ENCODE peak calls at places on chromosomes 16 and 17, in ten cellular contexts. One of them, this sample, is unnamed.

GRCh38 chr17:52709724-52710123 is 551.2 kb upstream of the CA10 start:
- DNase-seq in colonic mucosa: no peak
- DNase-seq in NCI-H1092: no peak
- DNase-seq in stimulated activated naive CD8-positive, alpha-beta T cell treated with anti-CD3 and anti-CD28 coated beads, Interleukin-15, Interleukin-2, amounts not matched to agents 100 U/mL and 50 U/mL, for 24 hours: no peak
- DNase-seq in HFF-Myc: no peak
- DNase-seq in activated CD4-positive, alpha-beta T cell treated with anti-CD3 and anti-CD28 coated beads for 24 hours: no peak
- DNase-seq in right atrium auricular region: no peak
- DNase-seq in progenitor cell of endocrine pancreas: no peak
- DNase-seq in ELR: no peak
- DNase-seq in renal cortical epithelial cell: no peak
- DNase-seq in this sample: no peak

GRCh38 chr17:57677858-57678257 is 67.2 kb downstream of the CCDC182 start:
- DNase-seq in NCI-H1092: no peak
- DNase-seq in ELR: no peak
- DNase-seq in activated CD4-positive, alpha-beta T cell treated with anti-CD3 and anti-CD28 coated beads for 24 hours: no peak
- DNase-seq in right atrium auricular region: peak
- DNase-seq in HFF-Myc: no peak
- DNase-seq in colonic mucosa: peak
- DNase-seq in progenitor cell of endocrine pancreas: no peak
- DNase-seq in stimulated activated naive CD8-positive, alpha-beta T cell treated with anti-CD3 and anti-CD28 coated beads, Interleukin-15, Interleukin-2, amounts not matched to agents 100 U/mL and 50 U/mL, for 24 hours: no peak
- DNase-seq in renal cortical epithelial cell: no peak
- DNase-seq in this sample: no peak

GRCh38 chr17:64329571-64329970 is 61.1 kb downstream of the PECAM1 start:
- DNase-seq in renal cortical epithelial cell: no peak
- DNase-seq in stimulated activated naive CD8-positive, alpha-beta T cell treated with anti-CD3 and anti-CD28 coated beads, Interleukin-15, Interleukin-2, amounts not matched to agents 100 U/mL and 50 U/mL, for 24 hours: no peak
- DNase-seq in progenitor cell of endocrine pancreas: no peak
- DNase-seq in right atrium auricular region: no peak
- DNase-seq in ELR: no peak
- DNase-seq in HFF-Myc: no peak
- DNase-seq in activated CD4-positive, alpha-beta T cell treated with anti-CD3 and anti-CD28 coated beads for 24 hours: no peak
- DNase-seq in colonic mucosa: no peak
- DNase-seq in NCI-H1092: no peak
- DNase-seq in this sample: no peak

GRCh38 chr16:72536673-72537435 is 364.9 kb upstream of the PMFBP1 start:
- DNase-seq in renal cortical epithelial cell: no peak
- DNase-seq in ELR: peak
- DNase-seq in stimulated activated naive CD8-positive, alpha-beta T cell treated with anti-CD3 and anti-CD28 coated beads, Interleukin-15, Interleukin-2, amounts not matched to agents 100 U/mL and 50 U/mL, for 24 hours: no peak
- DNase-seq in HFF-Myc: peak
- DNase-seq in colonic mucosa: no peak
- DNase-seq in NCI-H1092: no peak
- DNase-seq in progenitor cell of endocrine pancreas: no peak
- DNase-seq in activated CD4-positive, alpha-beta T cell treated with anti-CD3 and anti-CD28 coated beads for 24 hours: no peak
- DNase-seq in right atrium auricular region: no peak
- DNase-seq in this sample: no peak

GRCh38 chr16:83348991-83349390 is 458.8 kb upstream of the HSBP1 start:
- DNase-seq in activated CD4-positive, alpha-beta T cell treated with anti-CD3 and anti-CD28 coated beads for 24 hours: no peak
- DNase-seq in stimulated activated naive CD8-positive, alpha-beta T cell treated with anti-CD3 and anti-CD28 coated beads, Interleukin-15, Interleukin-2, amounts not matched to agents 100 U/mL and 50 U/mL, for 24 hours: no peak
- DNase-seq in ELR: peak
- DNase-seq in NCI-H1092: no peak
- DNase-seq in renal cortical epithelial cell: peak
- DNase-seq in colonic mucosa: no peak
- DNase-seq in progenitor cell of endocrine pancreas: no peak
- DNase-seq in HFF-Myc: no peak
- DNase-seq in right atrium auricular region: no peak
- DNase-seq in this sample: no peak

GRCh38 chr17:57422574-57423164 is 166.3 kb downstream of the MSI2 start:
- DNase-seq in NCI-H1092: no peak
- DNase-seq in activated CD4-positive, alpha-beta T cell treated with anti-CD3 and anti-CD28 coated beads for 24 hours: no peak
- DNase-seq in right atrium auricular region: no peak
- DNase-seq in colonic mucosa: no peak
- DNase-seq in progenitor cell of endocrine pancreas: no peak
- DNase-seq in HFF-Myc: no peak
- DNase-seq in ELR: peak
- DNase-seq in renal cortical epithelial cell: no peak
- DNase-seq in stimulated activated naive CD8-positive, alpha-beta T cell treated with anti-CD3 and anti-CD28 coated beads, Interleukin-15, Interleukin-2, amounts not matched to agents 100 U/mL and 50 U/mL, for 24 hours: peak
- DNase-seq in this sample: no peak

GRCh38 chr17:33732116-33732515 is 439.0 kb upstream of the ASIC2 start:
- DNase-seq in stimulated activated naive CD8-positive, alpha-beta T cell treated with anti-CD3 and anti-CD28 coated beads, Interleukin-15, Interleukin-2, amounts not matched to agents 100 U/mL and 50 U/mL, for 24 hours: no peak
- DNase-seq in ELR: peak
- DNase-seq in progenitor cell of endocrine pancreas: no peak
- DNase-seq in right atrium auricular region: no peak
- DNase-seq in NCI-H1092: no peak
- DNase-seq in renal cortical epithelial cell: no peak
- DNase-seq in activated CD4-positive, alpha-beta T cell treated with anti-CD3 and anti-CD28 coated beads for 24 hours: no peak
- DNase-seq in HFF-Myc: no peak
- DNase-seq in colonic mucosa: no peak
- DNase-seq in this sample: no peak

GRCh38 chr17:36124879-36125824 is 21.5 kb downstream of the CCL4 start:
- DNase-seq in right atrium auricular region: no peak
- DNase-seq in renal cortical epithelial cell: no peak
- DNase-seq in HFF-Myc: no peak
- DNase-seq in activated CD4-positive, alpha-beta T cell treated with anti-CD3 and anti-CD28 coated beads for 24 hours: no peak
- DNase-seq in stimulated activated naive CD8-positive, alpha-beta T cell treated with anti-CD3 and anti-CD28 coated beads, Interleukin-15, Interleukin-2, amounts not matched to agents 100 U/mL and 50 U/mL, for 24 hours: no peak
- DNase-seq in NCI-H1092: no peak
- DNase-seq in colonic mucosa: no peak
- DNase-seq in ELR: no peak
- DNase-seq in progenitor cell of endocrine pancreas: no peak
- DNase-seq in this sample: no peak

GRCh38 chr16:71894229-71894920 is 956 bp upstream of the IST1 start:
- DNase-seq in right atrium auricular region: peak
- DNase-seq in ELR: peak
- DNase-seq in HFF-Myc: peak
- DNase-seq in activated CD4-positive, alpha-beta T cell treated with anti-CD3 and anti-CD28 coated beads for 24 hours: no peak
- DNase-seq in renal cortical epithelial cell: peak
- DNase-seq in NCI-H1092: peak
- DNase-seq in progenitor cell of endocrine pancreas: no peak
- DNase-seq in colonic mucosa: peak
- DNase-seq in stimulated activated naive CD8-positive, alpha-beta T cell treated with anti-CD3 and anti-CD28 coated beads, Interleukin-15, Interleukin-2, amounts not matched to agents 100 U/mL and 50 U/mL, for 24 hours: peak
- DNase-seq in this sample: peak

GRCh38 chr16:66478733-66479511 is 51.8 kb downstream of the BEAN1 start:
- DNase-seq in HFF-Myc: peak
- DNase-seq in renal cortical epithelial cell: peak
- DNase-seq in activated CD4-positive, alpha-beta T cell treated with anti-CD3 and anti-CD28 coated beads for 24 hours: peak
- DNase-seq in progenitor cell of endocrine pancreas: no peak
- DNase-seq in NCI-H1092: no peak
- DNase-seq in colonic mucosa: peak
- DNase-seq in ELR: peak
- DNase-seq in stimulated activated naive CD8-positive, alpha-beta T cell treated with anti-CD3 and anti-CD28 coated beads, Interleukin-15, Interleukin-2, amounts not matched to agents 100 U/mL and 50 U/mL, for 24 hours: peak
- DNase-seq in right atrium auricular region: peak
- DNase-seq in this sample: peak

GRCh38 chr16:8905168-8905762 is 23.1 kb downstream of the LITAFD start:
- DNase-seq in NCI-H1092: no peak
- DNase-seq in HFF-Myc: no peak
- DNase-seq in activated CD4-positive, alpha-beta T cell treated with anti-CD3 and anti-CD28 coated beads for 24 hours: no peak
- DNase-seq in ELR: peak
- DNase-seq in progenitor cell of endocrine pancreas: no peak
- DNase-seq in stimulated activated naive CD8-positive, alpha-beta T cell treated with anti-CD3 and anti-CD28 coated beads, Interleukin-15, Interleukin-2, amounts not matched to agents 100 U/mL and 50 U/mL, for 24 hours: no peak
- DNase-seq in colonic mucosa: no peak
- DNase-seq in right atrium auricular region: no peak
- DNase-seq in renal cortical epithelial cell: peak
- DNase-seq in this sample: no peak

GRCh38 chr17:80791758-80792284 is 199.8 kb upstream of the CHMP6 start:
- DNase-seq in right atrium auricular region: peak
- DNase-seq in ELR: peak
- DNase-seq in NCI-H1092: no peak
- DNase-seq in HFF-Myc: peak
- DNase-seq in renal cortical epithelial cell: peak
- DNase-seq in activated CD4-positive, alpha-beta T cell treated with anti-CD3 and anti-CD28 coated beads for 24 hours: no peak
- DNase-seq in stimulated activated naive CD8-positive, alpha-beta T cell treated with anti-CD3 and anti-CD28 coated beads, Interleukin-15, Interleukin-2, amounts not matched to agents 100 U/mL and 50 U/mL, for 24 hours: peak
- DNase-seq in progenitor cell of endocrine pancreas: no peak
- DNase-seq in colonic mucosa: peak
- DNase-seq in this sample: peak

GRCh38 chr17:75854111-75854748 is 905 bp downstream of the WBP2 start:
- DNase-seq in stimulated activated naive CD8-positive, alpha-beta T cell treated with anti-CD3 and anti-CD28 coated beads, Interleukin-15, Interleukin-2, amounts not matched to agents 100 U/mL and 50 U/mL, for 24 hours: no peak
- DNase-seq in ELR: peak
- DNase-seq in colonic mucosa: no peak
- DNase-seq in activated CD4-positive, alpha-beta T cell treated with anti-CD3 and anti-CD28 coated beads for 24 hours: no peak
- DNase-seq in renal cortical epithelial cell: peak
- DNase-seq in NCI-H1092: no peak
- DNase-seq in progenitor cell of endocrine pancreas: no peak
- DNase-seq in HFF-Myc: no peak
- DNase-seq in right atrium auricular region: no peak
- DNase-seq in this sample: no peak

GRCh38 chr16:20181386-20181785 is 107.7 kb upstream of the GPR139 start:
- DNase-seq in colonic mucosa: no peak
- DNase-seq in ELR: no peak
- DNase-seq in renal cortical epithelial cell: peak
- DNase-seq in stimulated activated naive CD8-positive, alpha-beta T cell treated with anti-CD3 and anti-CD28 coated beads, Interleukin-15, Interleukin-2, amounts not matched to agents 100 U/mL and 50 U/mL, for 24 hours: no peak
- DNase-seq in right atrium auricular region: no peak
- DNase-seq in activated CD4-positive, alpha-beta T cell treated with anti-CD3 and anti-CD28 coated beads for 24 hours: no peak
- DNase-seq in progenitor cell of endocrine pancreas: no peak
- DNase-seq in NCI-H1092: peak
- DNase-seq in HFF-Myc: no peak
- DNase-seq in this sample: no peak

GRCh38 chr16:89171216-89172170 is at the start of gene CDH15:
- DNase-seq in HFF-Myc: peak
- DNase-seq in NCI-H1092: peak
- DNase-seq in progenitor cell of endocrine pancreas: peak
- DNase-seq in ELR: peak
- DNase-seq in activated CD4-positive, alpha-beta T cell treated with anti-CD3 and anti-CD28 coated beads for 24 hours: peak
- DNase-seq in stimulated activated naive CD8-positive, alpha-beta T cell treated with anti-CD3 and anti-CD28 coated beads, Interleukin-15, Interleukin-2, amounts not matched to agents 100 U/mL and 50 U/mL, for 24 hours: peak
- DNase-seq in colonic mucosa: peak
- DNase-seq in right atrium auricular region: peak
- DNase-seq in renal cortical epithelial cell: peak
- DNase-seq in this sample: peak

GRCh38 chr16:29198731-29199521 is 207.6 kb downstream of the NPIPB11 start:
- DNase-seq in right atrium auricular region: peak
- DNase-seq in activated CD4-positive, alpha-beta T cell treated with anti-CD3 and anti-CD28 coated beads for 24 hours: no peak
- DNase-seq in progenitor cell of endocrine pancreas: no peak
- DNase-seq in NCI-H1092: no peak
- DNase-seq in stimulated activated naive CD8-positive, alpha-beta T cell treated with anti-CD3 and anti-CD28 coated beads, Interleukin-15, Interleukin-2, amounts not matched to agents 100 U/mL and 50 U/mL, for 24 hours: no peak
- DNase-seq in ELR: no peak
- DNase-seq in renal cortical epithelial cell: no peak
- DNase-seq in colonic mucosa: no peak
- DNase-seq in HFF-Myc: no peak
- DNase-seq in this sample: no peak

GRCh38 chr17:64773836-64774761 is 112.0 kb upstream of the SMURF2 start:
- DNase-seq in stimulated activated naive CD8-positive, alpha-beta T cell treated with anti-CD3 and anti-CD28 coated beads, Interleukin-15, Interleukin-2, amounts not matched to agents 100 U/mL and 50 U/mL, for 24 hours: no peak
- DNase-seq in ELR: peak
- DNase-seq in progenitor cell of endocrine pancreas: peak
- DNase-seq in NCI-H1092: no peak
- DNase-seq in activated CD4-positive, alpha-beta T cell treated with anti-CD3 and anti-CD28 coated beads for 24 hours: no peak
- DNase-seq in HFF-Myc: peak
- DNase-seq in right atrium auricular region: peak
- DNase-seq in renal cortical epithelial cell: peak
- DNase-seq in colonic mucosa: peak
- DNase-seq in this sample: peak

GRCh38 chr17:68963958-68964357 is 8.8 kb upstream of the ABCA8 start:
- DNase-seq in ELR: peak
- DNase-seq in renal cortical epithelial cell: no peak
- DNase-seq in NCI-H1092: no peak
- DNase-seq in colonic mucosa: no peak
- DNase-seq in progenitor cell of endocrine pancreas: no peak
- DNase-seq in HFF-Myc: no peak
- DNase-seq in stimulated activated naive CD8-positive, alpha-beta T cell treated with anti-CD3 and anti-CD28 coated beads, Interleukin-15, Interleukin-2, amounts not matched to agents 100 U/mL and 50 U/mL, for 24 hours: no peak
- DNase-seq in right atrium auricular region: peak
- DNase-seq in activated CD4-positive, alpha-beta T cell treated with anti-CD3 and anti-CD28 coated beads for 24 hours: no peak
- DNase-seq in this sample: no peak

GRCh38 chr17:17028059-17028877 is 14.0 kb upstream of the MPRIP start:
- DNase-seq in HFF-Myc: no peak
- DNase-seq in progenitor cell of endocrine pancreas: peak
- DNase-seq in colonic mucosa: peak
- DNase-seq in stimulated activated naive CD8-positive, alpha-beta T cell treated with anti-CD3 and anti-CD28 coated beads, Interleukin-15, Interleukin-2, amounts not matched to agents 100 U/mL and 50 U/mL, for 24 hours: no peak
- DNase-seq in right atrium auricular region: peak
- DNase-seq in activated CD4-positive, alpha-beta T cell treated with anti-CD3 and anti-CD28 coated beads for 24 hours: no peak
- DNase-seq in ELR: peak
- DNase-seq in renal cortical epithelial cell: peak
- DNase-seq in NCI-H1092: no peak
- DNase-seq in this sample: peak

GRCh38 chr17:33052856-33053255 is 61.2 kb downstream of the SPACA3 start:
- DNase-seq in stimulated activated naive CD8-positive, alpha-beta T cell treated with anti-CD3 and anti-CD28 coated beads, Interleukin-15, Interleukin-2, amounts not matched to agents 100 U/mL and 50 U/mL, for 24 hours: no peak
- DNase-seq in activated CD4-positive, alpha-beta T cell treated with anti-CD3 and anti-CD28 coated beads for 24 hours: no peak
- DNase-seq in progenitor cell of endocrine pancreas: no peak
- DNase-seq in right atrium auricular region: peak
- DNase-seq in NCI-H1092: no peak
- DNase-seq in renal cortical epithelial cell: peak
- DNase-seq in ELR: no peak
- DNase-seq in HFF-Myc: no peak
- DNase-seq in colonic mucosa: no peak
- DNase-seq in this sample: no peak

GRCh38 chr17:40551874-40552768 is 13.2 kb downstream of the CCR7 start:
- DNase-seq in right atrium auricular region: peak
- DNase-seq in NCI-H1092: no peak
- DNase-seq in colonic mucosa: peak
- DNase-seq in activated CD4-positive, alpha-beta T cell treated with anti-CD3 and anti-CD28 coated beads for 24 hours: no peak
- DNase-seq in HFF-Myc: no peak
- DNase-seq in ELR: peak
- DNase-seq in stimulated activated naive CD8-positive, alpha-beta T cell treated with anti-CD3 and anti-CD28 coated beads, Interleukin-15, Interleukin-2, amounts not matched to agents 100 U/mL and 50 U/mL, for 24 hours: peak
- DNase-seq in renal cortical epithelial cell: no peak
- DNase-seq in progenitor cell of endocrine pancreas: no peak
- DNase-seq in this sample: peak

GRCh38 chr16:67304006-67304405 is 22.5 kb downstream of the KCTD19 start:
- DNase-seq in HFF-Myc: no peak
- DNase-seq in stimulated activated naive CD8-positive, alpha-beta T cell treated with anti-CD3 and anti-CD28 coated beads, Interleukin-15, Interleukin-2, amounts not matched to agents 100 U/mL and 50 U/mL, for 24 hours: no peak
- DNase-seq in ELR: no peak
- DNase-seq in colonic mucosa: no peak
- DNase-seq in renal cortical epithelial cell: peak
- DNase-seq in activated CD4-positive, alpha-beta T cell treated with anti-CD3 and anti-CD28 coated beads for 24 hours: no peak
- DNase-seq in NCI-H1092: no peak
- DNase-seq in right atrium auricular region: no peak
- DNase-seq in progenitor cell of endocrine pancreas: no peak
- DNase-seq in this sample: no peak

GRCh38 chr16:3259097-3259496 is 2.7 kb upstream of the MEFV start:
- DNase-seq in stimulated activated naive CD8-positive, alpha-beta T cell treated with anti-CD3 and anti-CD28 coated beads, Interleukin-15, Interleukin-2, amounts not matched to agents 100 U/mL and 50 U/mL, for 24 hours: no peak
- DNase-seq in activated CD4-positive, alpha-beta T cell treated with anti-CD3 and anti-CD28 coated beads for 24 hours: no peak
- DNase-seq in colonic mucosa: peak
- DNase-seq in right atrium auricular region: peak
- DNase-seq in NCI-H1092: no peak
- DNase-seq in renal cortical epithelial cell: peak
- DNase-seq in HFF-Myc: no peak
- DNase-seq in ELR: no peak
- DNase-seq in progenitor cell of endocrine pancreas: no peak
- DNase-seq in this sample: peak

GRCh38 chr16:78535098-78535497 is 435.6 kb downstream of the WWOX start:
- DNase-seq in stimulated activated naive CD8-positive, alpha-beta T cell treated with anti-CD3 and anti-CD28 coated beads, Interleukin-15, Interleukin-2, amounts not matched to agents 100 U/mL and 50 U/mL, for 24 hours: no peak
- DNase-seq in NCI-H1092: no peak
- DNase-seq in HFF-Myc: no peak
- DNase-seq in ELR: no peak
- DNase-seq in activated CD4-positive, alpha-beta T cell treated with anti-CD3 and anti-CD28 coated beads for 24 hours: no peak
- DNase-seq in colonic mucosa: no peak
- DNase-seq in renal cortical epithelial cell: no peak
- DNase-seq in progenitor cell of endocrine pancreas: no peak
- DNase-seq in right atrium auricular region: no peak
- DNase-seq in this sample: no peak

GRCh38 chr17:58364270-58364942 is 12.4 kb upstream of the SUPT4H1 start:
- DNase-seq in right atrium auricular region: no peak
- DNase-seq in HFF-Myc: no peak
- DNase-seq in renal cortical epithelial cell: no peak
- DNase-seq in NCI-H1092: no peak
- DNase-seq in stimulated activated naive CD8-positive, alpha-beta T cell treated with anti-CD3 and anti-CD28 coated beads, Interleukin-15, Interleukin-2, amounts not matched to agents 100 U/mL and 50 U/mL, for 24 hours: no peak
- DNase-seq in ELR: no peak
- DNase-seq in colonic mucosa: peak
- DNase-seq in activated CD4-positive, alpha-beta T cell treated with anti-CD3 and anti-CD28 coated beads for 24 hours: no peak
- DNase-seq in progenitor cell of endocrine pancreas: no peak
- DNase-seq in this sample: peak

GRCh38 chr17:46862949-46863348 is 11.6 kb downstream of the WNT9B start:
- DNase-seq in colonic mucosa: no peak
- DNase-seq in NCI-H1092: no peak
- DNase-seq in progenitor cell of endocrine pancreas: no peak
- DNase-seq in ELR: no peak
- DNase-seq in renal cortical epithelial cell: no peak
- DNase-seq in activated CD4-positive, alpha-beta T cell treated with anti-CD3 and anti-CD28 coated beads for 24 hours: no peak
- DNase-seq in right atrium auricular region: no peak
- DNase-seq in stimulated activated naive CD8-positive, alpha-beta T cell treated with anti-CD3 and anti-CD28 coated beads, Interleukin-15, Interleukin-2, amounts not matched to agents 100 U/mL and 50 U/mL, for 24 hours: no peak
- DNase-seq in HFF-Myc: no peak
- DNase-seq in this sample: no peak

GRCh38 chr16:22232277-22233049 is 26.4 kb downstream of the EEF2K start:
- DNase-seq in right atrium auricular region: no peak
- DNase-seq in renal cortical epithelial cell: peak
- DNase-seq in progenitor cell of endocrine pancreas: no peak
- DNase-seq in stimulated activated naive CD8-positive, alpha-beta T cell treated with anti-CD3 and anti-CD28 coated beads, Interleukin-15, Interleukin-2, amounts not matched to agents 100 U/mL and 50 U/mL, for 24 hours: peak
- DNase-seq in colonic mucosa: peak
- DNase-seq in NCI-H1092: peak
- DNase-seq in HFF-Myc: no peak
- DNase-seq in activated CD4-positive, alpha-beta T cell treated with anti-CD3 and anti-CD28 coated beads for 24 hours: peak
- DNase-seq in ELR: peak
- DNase-seq in this sample: peak

GRCh38 chr16:81495321-81496234 is 51.0 kb downstream of the CMIP start:
- DNase-seq in colonic mucosa: peak
- DNase-seq in stimulated activated naive CD8-positive, alpha-beta T cell treated with anti-CD3 and anti-CD28 coated beads, Interleukin-15, Interleukin-2, amounts not matched to agents 100 U/mL and 50 U/mL, for 24 hours: no peak
- DNase-seq in HFF-Myc: no peak
- DNase-seq in ELR: no peak
- DNase-seq in NCI-H1092: no peak
- DNase-seq in progenitor cell of endocrine pancreas: no peak
- DNase-seq in renal cortical epithelial cell: no peak
- DNase-seq in activated CD4-positive, alpha-beta T cell treated with anti-CD3 and anti-CD28 coated beads for 24 hours: no peak
- DNase-seq in right atrium auricular region: peak
- DNase-seq in this sample: peak